ENCODE peak calls at places on chromosomes 12 and 14, in six cellular contexts. One of them, this sample, is unnamed.

GRCh38 chr12:86572455-86572854 is 316.3 kb upstream of the MGAT4C start:
- DNase-seq in aorta: no peak
- DNase-seq in adrenal gland: no peak
- DNase-seq in BJ: no peak
- DNase-seq in SK-N-MC: no peak
- DNase-seq in breast epithelium: no peak
- DNase-seq in this sample: no peak

GRCh38 chr12:3419538-3419937 is 71.5 kb upstream of the PRMT8 start:
- DNase-seq in aorta: no peak
- DNase-seq in adrenal gland: no peak
- DNase-seq in BJ: no peak
- DNase-seq in SK-N-MC: no peak
- DNase-seq in breast epithelium: no peak
- DNase-seq in this sample: no peak

GRCh38 chr12:2976581-2976996 is 17.4 kb downstream of the TEAD4 start:
- DNase-seq in aorta: no peak
- DNase-seq in adrenal gland: no peak
- DNase-seq in BJ: no peak
- DNase-seq in SK-N-MC: no peak
- DNase-seq in breast epithelium: no peak
- DNase-seq in this sample: no peak

GRCh38 chr12:54047160-54047963 is 6.3 kb upstream of the HOXC4 start:
- DNase-seq in aorta: no peak
- DNase-seq in adrenal gland: no peak
- DNase-seq in BJ: no peak
- DNase-seq in SK-N-MC: no peak
- DNase-seq in breast epithelium: no peak
- DNase-seq in this sample: no peak

GRCh38 chr12:2692156-2692555 is 102.6 kb upstream of the FKBP4 start:
- DNase-seq in aorta: no peak
- DNase-seq in adrenal gland: no peak
- DNase-seq in BJ: no peak
- DNase-seq in SK-N-MC: no peak
- DNase-seq in breast epithelium: no peak
- DNase-seq in this sample: no peak

GRCh38 chr12:47896633-47897032 is 8.2 kb downstream of the VDR start:
- DNase-seq in aorta: no peak
- DNase-seq in adrenal gland: no peak
- DNase-seq in BJ: no peak
- DNase-seq in SK-N-MC: no peak
- DNase-seq in breast epithelium: peak; percentile 91
- DNase-seq in this sample: no peak

GRCh38 chr12:126999352-126999751 is 1267.6 kb upstream of the TMEM132C start:
- DNase-seq in aorta: no peak
- DNase-seq in adrenal gland: no peak
- DNase-seq in BJ: no peak
- DNase-seq in SK-N-MC: no peak
- DNase-seq in breast epithelium: no peak
- DNase-seq in this sample: no peak

GRCh38 chr14:21220874-21221477 is 48.3 kb downstream of the HNRNPC start:
- DNase-seq in aorta: no peak
- DNase-seq in adrenal gland: no peak
- DNase-seq in BJ: no peak
- DNase-seq in SK-N-MC: no peak
- DNase-seq in breast epithelium: no peak
- DNase-seq in this sample: no peak

GRCh38 chr12:108647936-108648287 is 14.2 kb upstream of the SELPLG start:
- DNase-seq in aorta: no peak
- DNase-seq in adrenal gland: peak; percentile 14
- DNase-seq in BJ: no peak
- DNase-seq in SK-N-MC: no peak
- DNase-seq in breast epithelium: no peak
- DNase-seq in this sample: no peak

GRCh38 chr14:68401320-68401719 is 391.5 kb downstream of the ZFP36L1 start:
- DNase-seq in aorta: no peak
- DNase-seq in adrenal gland: no peak
- DNase-seq in BJ: no peak
- DNase-seq in SK-N-MC: no peak
- DNase-seq in breast epithelium: peak; percentile 78
- DNase-seq in this sample: no peak
- H3K4me3 ChIP-seq in aorta: no peak overlapping the region
- H3K4me3 ChIP-seq in adrenal gland: no peak overlapping the region
- H3K4me3 ChIP-seq in BJ: no peak overlapping the region
- H3K4me3 ChIP-seq in SK-N-MC: no peak overlapping the region
- H3K4me3 ChIP-seq in breast epithelium: no peak overlapping the region
- H3K4me3 ChIP-seq in this sample: no peak overlapping the region

GRCh38 chr12:12818693-12819092 is 5.5 kb downstream of the DDX47 start:
- DNase-seq in aorta: no peak
- DNase-seq in adrenal gland: no peak
- DNase-seq in BJ: no peak
- DNase-seq in SK-N-MC: no peak
- DNase-seq in breast epithelium: no peak
- DNase-seq in this sample: no peak

GRCh38 chr12:12819752-12820311 is 6.7 kb downstream of the DDX47 start:
- DNase-seq in aorta: no peak
- DNase-seq in adrenal gland: no peak
- DNase-seq in BJ: peak; percentile 97
- DNase-seq in SK-N-MC: no peak
- DNase-seq in breast epithelium: no peak
- DNase-seq in this sample: no peak

GRCh38 chr12:12817611-12818010 is 4.5 kb downstream of the DDX47 start:
- DNase-seq in aorta: no peak
- DNase-seq in adrenal gland: no peak
- DNase-seq in BJ: no peak
- DNase-seq in SK-N-MC: no peak
- DNase-seq in breast epithelium: no peak
- DNase-seq in this sample: no peak

GRCh38 chr12:12821975-12822374 is 8.8 kb downstream of the DDX47 start:
- DNase-seq in aorta: no peak
- DNase-seq in adrenal gland: no peak
- DNase-seq in BJ: no peak
- DNase-seq in SK-N-MC: no peak
- DNase-seq in breast epithelium: no peak
- DNase-seq in this sample: no peak

DNA sequence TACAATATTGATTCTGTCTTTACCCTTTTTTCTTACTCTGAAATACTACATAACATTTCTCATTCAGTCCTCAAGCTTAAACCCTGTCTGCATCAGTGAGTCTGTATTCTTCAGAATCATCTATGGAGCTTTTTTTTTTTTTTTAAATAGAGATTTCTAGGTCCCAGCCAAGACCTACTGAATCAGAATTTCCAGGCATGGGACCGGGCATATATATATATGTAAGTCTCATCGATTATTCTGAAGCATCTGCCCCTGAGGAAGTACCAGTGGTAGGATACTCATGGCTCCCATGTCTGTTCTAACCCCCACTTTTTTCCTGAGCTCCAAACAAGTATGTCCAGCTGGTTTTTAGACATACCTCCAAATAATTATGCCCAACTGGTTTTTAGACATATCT is 6.1 kb downstream of the DDX47 start:
- DNase-seq in aorta: no peak
- DNase-seq in adrenal gland: no peak
- DNase-seq in BJ: no peak
- DNase-seq in SK-N-MC: no peak
- DNase-seq in breast epithelium: no peak
- DNase-seq in this sample: no peak
- H3K36me3 ChIP-seq in aorta: peaks cover 7% of the 10 kb centered on the region
- H3K36me3 ChIP-seq in adrenal gland: peaks cover 37% of the 10 kb centered on the region
- H3K36me3 ChIP-seq in BJ: peaks cover 5% of the 10 kb centered on the region
- H3K36me3 ChIP-seq in SK-N-MC: peaks cover 87% of the 10 kb centered on the region
- H3K36me3 ChIP-seq in breast epithelium: peaks cover 10% of the 10 kb centered on the region
- H3K36me3 ChIP-seq in this sample: peaks cover 55% of the 10 kb centered on the region

GRCh38 chr12:32134144-32134888 is 27.7 kb downstream of the BICD1 start:
- DNase-seq in aorta: no peak
- DNase-seq in adrenal gland: no peak
- DNase-seq in BJ: no peak
- DNase-seq in SK-N-MC: no peak
- DNase-seq in breast epithelium: no peak
- DNase-seq in this sample: no peak
- H3K4me3 ChIP-seq in aorta: no peak overlapping the region
- H3K4me3 ChIP-seq in adrenal gland: no peak overlapping the region
- H3K4me3 ChIP-seq in BJ: no peak overlapping the region
- H3K4me3 ChIP-seq in SK-N-MC: no peak overlapping the region
- H3K4me3 ChIP-seq in breast epithelium: no peak overlapping the region
- H3K4me3 ChIP-seq in this sample: no peak overlapping the region

GRCh38 chr12:57270966-57271470 is 20.0 kb upstream of the STAC3 start:
- DNase-seq in aorta: no peak
- DNase-seq in adrenal gland: no peak
- DNase-seq in BJ: no peak
- DNase-seq in SK-N-MC: no peak
- DNase-seq in breast epithelium: no peak
- DNase-seq in this sample: no peak
- H3K36me3 ChIP-seq in aorta: peaks cover 2% of the 10 kb centered on the region
- H3K36me3 ChIP-seq in adrenal gland: peaks cover 41% of the 10 kb centered on the region
- H3K36me3 ChIP-seq in BJ: peaks cover 15% of the 10 kb centered on the region
- H3K36me3 ChIP-seq in SK-N-MC: peaks cover 57% of the 10 kb centered on the region
- H3K36me3 ChIP-seq in breast epithelium: no peaks in the 10 kb centered on the region
- H3K36me3 ChIP-seq in this sample: peaks cover 80% of the 10 kb centered on the region

DNA sequence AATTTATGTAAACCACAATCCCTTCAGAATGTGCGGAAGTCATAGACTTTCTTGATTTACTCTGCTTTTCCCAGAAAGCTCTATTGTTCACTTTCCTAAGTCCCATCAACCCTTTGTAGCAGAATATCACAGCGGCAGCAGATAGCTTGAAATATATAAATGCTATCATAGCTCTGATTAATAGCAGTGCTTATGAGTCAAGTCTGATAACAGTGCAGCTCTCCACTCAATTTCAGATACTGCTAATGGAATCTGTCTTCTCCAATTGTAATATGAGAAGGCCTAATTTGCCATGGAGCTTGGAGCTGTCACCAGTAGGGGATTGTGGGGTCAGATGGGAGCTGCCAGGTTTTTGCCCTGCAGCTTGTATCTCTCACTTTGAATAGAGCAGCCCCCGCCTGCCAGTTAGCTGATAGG is 10.9 kb downstream of the TMEM260 start:
- DNase-seq in aorta: no peak
- DNase-seq in adrenal gland: no peak
- DNase-seq in BJ: no peak
- DNase-seq in SK-N-MC: peak; percentile 34
- DNase-seq in breast epithelium: no peak
- DNase-seq in this sample: no peak
- H3K4me3 ChIP-seq in aorta: no peak overlapping the region
- H3K4me3 ChIP-seq in adrenal gland: no peak overlapping the region
- H3K4me3 ChIP-seq in BJ: no peak overlapping the region
- H3K4me3 ChIP-seq in SK-N-MC: peak overlapping the region; percentile 21
- H3K4me3 ChIP-seq in breast epithelium: no peak overlapping the region
- H3K4me3 ChIP-seq in this sample: no peak overlapping the region

GRCh38 chr14:103696466-103697071 is 18.7 kb downstream of the XRCC3 start:
- DNase-seq in aorta: no peak
- DNase-seq in adrenal gland: no peak
- DNase-seq in BJ: no peak
- DNase-seq in SK-N-MC: no peak
- DNase-seq in breast epithelium: no peak
- DNase-seq in this sample: peak; percentile 32
- H3K36me3 ChIP-seq in aorta: peaks cover 9% of the 10 kb centered on the region
- H3K36me3 ChIP-seq in adrenal gland: peaks cover 46% of the 10 kb centered on the region
- H3K36me3 ChIP-seq in BJ: peaks cover 49% of the 10 kb centered on the region
- H3K36me3 ChIP-seq in SK-N-MC: peaks cover 60% of the 10 kb centered on the region
- H3K36me3 ChIP-seq in breast epithelium: no peaks in the 10 kb centered on the region
- H3K36me3 ChIP-seq in this sample: peaks cover 94% of the 10 kb centered on the region

DNA sequence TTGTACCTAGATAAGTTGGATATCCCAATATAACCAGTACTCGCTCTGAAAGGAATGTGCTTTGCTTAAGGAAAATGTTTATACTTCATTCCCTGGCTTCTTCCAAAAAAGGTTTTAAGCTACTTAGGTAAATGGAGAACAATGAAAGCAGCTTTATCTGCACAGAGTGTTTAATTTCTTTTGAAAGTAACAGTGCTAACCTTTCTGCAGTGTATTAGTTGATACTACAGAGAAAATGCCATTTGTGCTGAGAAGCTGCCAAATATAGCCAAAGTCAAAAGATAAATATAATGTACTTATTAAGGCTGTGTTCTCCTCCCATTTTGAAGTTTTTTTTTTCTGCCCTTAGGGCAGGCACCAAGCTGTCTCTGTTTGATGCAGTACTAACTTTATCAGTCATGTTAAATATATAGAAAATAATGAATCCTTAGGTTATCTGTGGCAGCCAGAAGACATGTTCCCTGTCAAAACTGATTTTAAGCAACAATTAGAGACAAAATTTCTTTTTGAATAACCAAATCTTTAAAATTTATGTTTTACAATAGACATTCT is 145.4 kb upstream of the KITLG start:
- DNase-seq in aorta: no peak
- DNase-seq in adrenal gland: no peak
- DNase-seq in BJ: no peak
- DNase-seq in SK-N-MC: no peak
- DNase-seq in breast epithelium: no peak
- DNase-seq in this sample: no peak
- H3K4me3 ChIP-seq in aorta: no peak overlapping the region
- H3K4me3 ChIP-seq in adrenal gland: no peak overlapping the region
- H3K4me3 ChIP-seq in BJ: no peak overlapping the region
- H3K4me3 ChIP-seq in SK-N-MC: no peak overlapping the region
- H3K4me3 ChIP-seq in breast epithelium: no peak overlapping the region
- H3K4me3 ChIP-seq in this sample: no peak overlapping the region

This sample was measured in left lung.